ENCODE peak calls at places on chromosome 2, in five cellular contexts. P is left ventricle myocardium inferior, C is ovary, B is cardiac fibroblast, A is MM.1S. O is an unnamed sample.

GRCh38 chr2:28333606-28334526 is 58.8 kb upstream of the FOSL2 start:
- DNase-seq in P (peak), A (no peak), B (peak), C (no peak), O (no peak)

GRCh38 chr2:145994910-145995309 is 1475.0 kb upstream of the ZEB2 start:
- DNase-seq in P (no peak), C (no peak), A (no peak), B (no peak), O (no peak)

GRCh38 chr2:42032796-42033195 is 15.0 kb upstream of the PKDCC start:
- DNase-seq in A (no peak), B (no peak), C (no peak), P (no peak), O (no peak)

GRCh38 chr2:22273853-22274252 is 1111.1 kb upstream of the KLHL29 start:
- DNase-seq in B (no peak), C (no peak), A (peak), P (no peak), O (no peak)

GRCh38 chr2:36459725-36460137 is 104.2 kb downstream of the CRIM1 start:
- DNase-seq in P (no peak), A (no peak), C (no peak), B (peak), O (no peak)

GRCh38 chr2:65737452-65738011 is 305.1 kb upstream of the SPRED2 start:
- DNase-seq in C (no peak), B (no peak), A (no peak), P (no peak), O (no peak)

GRCh38 chr2:85584354-85584856 is at the start of gene VAMP5:
- DNase-seq in A (no peak), C (peak), B (peak), P (peak), O (no peak)

GRCh38 chr2:196696423-196697073 is 57.0 kb downstream of the CCDC150 start:
- DNase-seq in A (no peak), B (peak), C (no peak), P (no peak), O (no peak)

GRCh38 chr2:200614249-200614648 is 28.4 kb downstream of the AOX1 start:
- DNase-seq in B (no peak), P (no peak), A (no peak), C (no peak), O (no peak)

GRCh38 chr2:1727101-1727771 is 17.1 kb downstream of the PXDN start:
- DNase-seq in A (no peak), B (peak), P (peak), C (peak), O (peak)

GRCh38 chr2:106165064-106165463 is 29.0 kb downstream of the UXS1 start:
- DNase-seq in C (no peak), B (no peak), A (no peak), P (no peak), O (no peak)
- TF ChIP-seq CTCF in C (no peak), B (no peak), A (no peak), P (no peak), O (peak)

GRCh38 chr2:124171472-124172063 is 146.5 kb downstream of the CNTNAP5 start:
- DNase-seq in C (no peak), A (no peak), P (no peak), B (no peak), O (no peak)
- TF ChIP-seq CTCF in C (no peak), A (no peak), P (no peak), B (no peak), O (no peak)

GRCh38 chr2:124289060-124289459 is 264.0 kb downstream of the CNTNAP5 start:
- DNase-seq in C (no peak), B (no peak), A (no peak), P (no peak), O (no peak)

GRCh38 chr2:124286089-124286783 is 261.1 kb downstream of the CNTNAP5 start:
- DNase-seq in P (no peak), A (no peak), B (peak), C (no peak), O (no peak)

GRCh38 chr2:124289615-124290014 is 264.5 kb downstream of the CNTNAP5 start:
- DNase-seq in C (no peak), B (no peak), A (no peak), P (no peak), O (no peak)
- TF ChIP-seq CTCF in C (no peak), B (no peak), A (no peak), P (no peak), O (no peak)

DNA sequence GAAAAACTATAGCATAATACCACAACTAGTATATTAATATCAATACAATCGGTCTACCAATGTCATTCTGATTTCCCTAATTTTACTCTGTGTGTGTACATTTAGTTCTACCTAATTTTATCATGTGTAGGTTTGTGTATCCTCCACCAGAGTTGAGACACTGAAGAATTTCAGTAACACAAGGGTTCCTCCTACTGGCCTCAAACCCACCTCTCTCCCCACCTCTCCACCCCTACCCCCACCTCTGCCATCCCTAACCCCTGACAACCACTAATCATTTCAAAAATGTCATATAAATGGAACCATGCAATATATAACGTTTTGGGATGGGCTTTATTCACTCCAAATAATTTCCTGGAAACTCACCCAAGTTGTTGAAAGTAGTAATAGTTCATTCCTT is 117.9 kb downstream of the LYPD6 start:
- DNase-seq in P (no peak), C (no peak), A (no peak), B (no peak), O (no peak)
- TF ChIP-seq CTCF in P (no peak), C (no peak), A (no peak), B (no peak), O (no peak)

O was measured in chondrocyte.